ENCODE peak calls at places on chromosomes 3 and 15, in six cellular contexts. Z is colonic mucosa, L is HFF-Myc, X is neural crest cell, Q is RWPE1, Y is GM20000. K is an unnamed sample.

GRCh38 chr15:62691008-62691407 is 351.5 kb upstream of the TPM1 start:
- DNase-seq in Z (no peak), L (no peak), X (no peak), Q (no peak), Y (no peak), K (no peak)

GRCh38 chr3:53823956-53824320 is 22.3 kb downstream of the CHDH start:
- DNase-seq in Z (no peak), L (no peak), X (no peak), Q (no peak), Y (no peak), K (no peak)

GRCh38 chr15:50128266-50128665 is 9.2 kb upstream of the ATP8B4 start:
- DNase-seq in Z (peak), L (no peak), X (no peak), Q (no peak), Y (no peak), K (peak)

GRCh38 chr3:179069762-179070390 is 1.7 kb downstream of the ZMAT3 start:
- DNase-seq in Z (no peak), L (no peak), X (no peak), Q (peak), Y (no peak), K (peak)

GRCh38 chr3:49699281-49699723 is 9.9 kb downstream of the RNF123 start:
- DNase-seq in Z (no peak), L (no peak), X (no peak), Q (no peak), Y (no peak), K (no peak)

GRCh38 chr3:60399861-60400845 is 851.1 kb downstream of the FHIT start:
- DNase-seq in Z (no peak), L (no peak), X (no peak), Q (no peak), Y (no peak), K (no peak)

GRCh38 chr15:60179786-60180391 is 175.8 kb downstream of the FOXB1 start:
- DNase-seq in Z (peak), L (peak), X (peak), Q (peak), Y (peak), K (peak)

GRCh38 chr3:159775372-159775961 is 213.2 kb upstream of the IL12A start:
- DNase-seq in Z (no peak), L (peak), X (no peak), Q (no peak), Y (no peak), K (peak)

GRCh38 chr3:78666458-78666800 is 1101.4 kb downstream of the ROBO1 start:
- DNase-seq in Z (no peak), L (peak), X (no peak), Q (peak), Y (no peak), K (peak)

GRCh38 chr3:38840987-38841386 is 25.0 kb upstream of the SCN10A start:
- DNase-seq in Z (no peak), L (no peak), X (no peak), Q (no peak), Y (no peak), K (no peak)
- TF ChIP-seq CTCF in Z (no peak), L (no peak), X (no peak), Q (no peak), Y (no peak), K (peak)

DNA sequence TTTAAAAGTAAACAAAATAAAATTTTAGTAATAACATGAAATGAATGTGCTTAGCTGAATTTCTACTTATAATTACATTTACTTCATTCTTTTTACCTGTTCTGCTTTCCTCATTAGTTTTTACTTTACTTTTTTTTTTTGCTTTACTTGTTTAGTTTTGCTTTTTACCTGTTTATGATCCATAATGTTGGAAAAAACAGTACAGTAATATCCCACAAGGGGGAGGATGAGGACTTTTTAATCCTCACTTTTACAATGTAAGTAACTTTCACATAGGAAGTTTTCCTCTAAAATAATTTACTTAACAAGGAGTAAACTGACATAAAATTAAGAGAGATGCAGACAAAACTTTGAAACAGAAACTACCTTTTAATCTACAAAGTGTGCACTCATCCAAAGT is 268.7 kb downstream of the TBC1D5 start:
- DNase-seq in Z (no peak), L (no peak), X (no peak), Q (peak), Y (no peak), K (no peak)
- TF ChIP-seq CTCF in Z (no peak), L (no peak), X (peak), Q (peak), Y (no peak), K (peak)

GRCh38 chr3:44117239-44117638 is 124.4 kb upstream of the TOPAZ1 start:
- DNase-seq in Z (no peak), L (no peak), X (no peak), Q (peak), Y (no peak), K (no peak)

GRCh38 chr3:44110643-44111042 is 131.0 kb upstream of the TOPAZ1 start:
- DNase-seq in Z (no peak), L (no peak), X (no peak), Q (no peak), Y (no peak), K (no peak)

GRCh38 chr3:44117736-44118135 is 124.0 kb upstream of the TOPAZ1 start:
- DNase-seq in Z (no peak), L (no peak), X (no peak), Q (no peak), Y (no peak), K (no peak)

GRCh38 chr3:44111482-44111881 is 130.2 kb upstream of the TOPAZ1 start:
- DNase-seq in Z (no peak), L (no peak), X (no peak), Q (no peak), Y (no peak), K (peak)

GRCh38 chr3:44114142-44114541 is 127.5 kb upstream of the TOPAZ1 start:
- DNase-seq in Z (peak), L (no peak), X (peak), Q (no peak), Y (peak), K (no peak)
- TF ChIP-seq CTCF in Z (no peak), L (peak), X (peak), Q (no peak), Y (no peak), K (peak)

DNA sequence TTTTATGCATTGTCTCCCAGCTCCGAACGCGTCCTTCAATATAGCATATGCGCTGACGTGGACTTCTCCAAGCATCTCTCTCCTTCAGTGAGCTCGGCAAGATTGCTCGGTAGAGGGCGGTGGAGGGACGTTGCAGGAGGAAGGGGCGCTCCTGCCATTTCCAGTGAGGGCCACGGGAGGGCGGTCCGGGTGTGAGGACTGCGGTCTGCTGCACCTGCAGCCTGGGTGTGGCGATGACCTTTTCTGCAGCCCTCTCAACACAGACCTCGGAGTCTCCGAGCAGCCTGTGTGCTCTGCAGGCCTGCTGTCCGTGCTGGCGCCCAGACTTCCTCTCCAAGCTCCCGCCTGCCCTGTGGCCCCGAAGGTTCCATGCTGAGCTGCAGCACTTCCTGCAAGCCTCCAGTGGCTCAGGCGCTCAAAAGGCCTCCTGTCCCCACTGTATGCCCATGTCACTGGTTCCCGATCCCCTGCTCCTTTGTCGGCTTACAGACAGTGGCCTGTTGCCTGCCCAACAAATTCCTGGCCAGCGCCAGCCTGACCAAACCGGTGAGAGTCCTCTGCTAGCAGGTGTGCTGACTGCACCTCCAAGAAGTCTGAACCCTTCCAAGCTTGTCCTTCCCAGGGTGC is 8.9 kb upstream of the RTP3 start:
- DNase-seq in Z (peak), L (peak), X (peak), Q (peak), Y (peak), K (peak)
- TF ChIP-seq CTCF in Z (peak), L (peak), X (peak), Q (peak), Y (peak), K (peak)

DNA sequence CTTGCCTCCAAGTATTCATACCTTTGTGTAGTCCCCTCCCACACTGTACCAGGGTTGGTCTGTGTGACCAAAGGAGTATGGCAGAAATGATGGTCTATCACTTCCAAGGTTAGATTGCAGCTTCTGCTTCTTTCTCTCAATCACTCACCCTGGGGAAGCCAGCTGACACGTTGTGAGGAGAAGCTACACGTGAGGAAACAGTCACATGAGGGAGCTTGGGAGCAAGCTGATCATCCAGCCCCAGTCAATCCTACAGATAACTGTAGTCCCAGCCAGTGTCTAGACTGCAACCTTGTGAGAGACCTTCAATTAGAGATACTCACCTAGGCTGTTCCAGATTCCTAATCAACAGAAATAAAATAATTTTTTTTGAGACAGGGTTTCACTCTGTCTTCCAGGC is 6.2 kb upstream of the ZNF774 start:
- DNase-seq in Z (no peak), L (no peak), X (no peak), Q (no peak), Y (no peak), K (no peak)
- TF ChIP-seq CTCF in Z (no peak), L (no peak), X (no peak), Q (no peak), Y (no peak), K (no peak)

GRCh38 chr3:186241910-186242821 is 119.9 kb downstream of the DGKG start:
- DNase-seq in Z (peak), L (no peak), X (peak), Q (peak), Y (peak), K (peak)
- TF ChIP-seq CTCF in Z (peak), L (peak), X (peak), Q (no peak), Y (peak), K (peak)